ENCODE peak calls at places on chromosomes 13 and 19, in six cellular contexts. S is T-helper 2 cell, R is NB4, C is NCI-H1436, D is H1, W is GM10248. E is an unnamed sample.

GRCh38 chr19:4969772-4970531 is 1.0 kb downstream of the KDM4B start:
- DNase-seq in C (no peak), R (peak; percentile 59), W (peak; percentile 74), S (no peak), D (no peak), E (no peak)

GRCh38 chr19:44988896-44989563 is 12.2 kb upstream of the RELB start:
- DNase-seq in W (peak; percentile 85), S (peak; percentile 51), C (peak; percentile 20), D (no peak), R (peak; percentile 48), E (peak; percentile 74)

GRCh38 chr19:10501971-10502523 is 1.1 kb downstream of the KEAP1 start:
- DNase-seq in S (no peak), R (peak; percentile 86), C (peak; percentile 39), D (no peak), W (peak; percentile 73), E (peak; percentile 38)

GRCh38 chr19:2050349-2050990 is 574 bp downstream of the MKNK2 start:
- DNase-seq in R (no peak), W (no peak), D (no peak), C (no peak), S (no peak), E (no peak)

GRCh38 chr19:17557461-17557860 is 2.0 kb downstream of the COLGALT1 start:
- DNase-seq in D (no peak), W (no peak), S (no peak), C (no peak), R (peak; percentile 88), E (no peak)

GRCh38 chr13:97466782-97467181 is 32.8 kb downstream of the RAP2A start:
- DNase-seq in W (no peak), C (no peak), R (no peak), S (no peak), D (no peak), E (no peak)

GRCh38 chr13:52158629-52159158 is 703 bp downstream of the NEK3 start:
- DNase-seq in C (no peak), S (no peak), D (no peak), W (no peak), R (peak; percentile 62), E (peak; percentile 8)

GRCh38 chr13:106105153-106105552 is 430.3 kb downstream of the EFNB2 start:
- DNase-seq in D (no peak), W (no peak), S (no peak), C (no peak), R (no peak), E (no peak)

GRCh38 chr13:33069365-33069764 is 53.1 kb downstream of the KL start:
- DNase-seq in W (no peak), R (peak; percentile 25), C (no peak), S (no peak), D (no peak), E (no peak)

GRCh38 chr13:49022472-49023144 is 46.9 kb downstream of the FNDC3A start:
- DNase-seq in R (no peak), W (no peak), D (no peak), S (no peak), C (no peak), E (no peak)

GRCh38 chr19:56840452-56841193 is at the start of the genes PEG3 and ZIM2:
- DNase-seq in D (no peak), R (no peak), S (no peak), C (no peak), W (no peak), E (no peak)

GRCh38 chr13:107600986-107601385 is 614.4 kb downstream of the LIG4 start:
- DNase-seq in C (no peak), D (no peak), S (no peak), W (no peak), R (peak; percentile 6), E (no peak)

GRCh38 chr19:52307275-52307674 is 10.3 kb downstream of the ZNF480 start:
- DNase-seq in R (peak; percentile 43), W (no peak), S (no peak), D (no peak), C (no peak), E (no peak)

GRCh38 chr13:29539866-29540265 is 55.6 kb downstream of the SLC7A1 start:
- DNase-seq in S (no peak), R (no peak), D (no peak), C (no peak), W (no peak), E (no peak)

GRCh38 chr19:40303765-40304164 is 18.6 kb upstream of the AKT2 start:
- DNase-seq in R (no peak), D (no peak), S (no peak), C (no peak), W (no peak), E (no peak)

GRCh38 chr13:99417151-99417820 is 84.0 kb upstream of the TM9SF2 start:
- DNase-seq in D (no peak), W (no peak), S (no peak), R (no peak), C (no peak), E (no peak)

GRCh38 chr13:106467406-106468122 is 67.9 kb downstream of the EFNB2 start:
- DNase-seq in C (no peak), W (no peak), S (no peak), R (no peak), D (no peak), E (no peak)

GRCh38 chr13:109737606-109738005 is 48.8 kb downstream of the IRS2 start:
- DNase-seq in W (no peak), S (no peak), D (no peak), R (no peak), C (no peak), E (no peak)

GRCh38 chr19:18349524-18350128 is 9.2 kb downstream of the PGPEP1 start:
- DNase-seq in R (peak; percentile 56), D (no peak), W (peak; percentile 68), S (no peak), C (peak; percentile 48), E (peak; percentile 69)

GRCh38 chr13:52665325-52665724 is 12.7 kb downstream of the SUGT1 start:
- DNase-seq in D (no peak), W (peak; percentile 20), S (peak; percentile 4), R (no peak), C (no peak), E (no peak)

GRCh38 chr13:99425485-99426341 is 75.6 kb upstream of the TM9SF2 start:
- DNase-seq in D (no peak), W (peak; percentile 71), S (peak; percentile 21), R (peak; percentile 48), C (no peak), E (no peak)

GRCh38 chr13:24104723-24105122 is 55.8 kb upstream of the SPATA13 start:
- DNase-seq in C (no peak), R (no peak), D (no peak), W (no peak), S (no peak), E (no peak)

GRCh38 chr19:50926144-50926543 is 14.9 kb upstream of the KLK4 start:
- DNase-seq in R (no peak), W (no peak), C (no peak), D (no peak), S (no peak), E (no peak)

GRCh38 chr13:31012285-31013024 is 80.0 kb downstream of the TEX26 start:
- DNase-seq in D (no peak), W (no peak), R (no peak), S (no peak), C (no peak), E (no peak)

GRCh38 chr19:12924621-12925310 is 5.7 kb upstream of the SYCE2 start:
- DNase-seq in W (no peak), D (no peak), C (no peak), R (no peak), S (no peak), E (no peak)

GRCh38 chr19:48668761-48669160 is 4.1 kb downstream of the NTN5 start:
- DNase-seq in D (no peak), W (no peak), S (no peak), R (no peak), C (no peak), E (no peak)